ENCODE peak calls at places on chromosomes 4 and X, in four cellular contexts. P is Peyer's patch, I is upper lobe of left lung, Y is astrocyte. X is an unnamed sample. For H3K27me3, the result is how much of the 10 kb centered on the place peaks cover.

GRCh38 chrX:65451663-65452062 is 82.9 kb downstream of the LAS1L start:
- DNase-seq in P (no peak), I (no peak), Y (no peak), X (no peak)

GRCh38 chr4:106369456-106370060 is 980 bp upstream of the GIMD1 start:
- DNase-seq in P (no peak), Y (peak), I (no peak), X (peak)

GRCh38 chr4:139142980-139143379 is 34.0 kb downstream of the ELF2 start:
- DNase-seq in P (no peak), I (no peak), Y (no peak), X (no peak)

GRCh38 chr4:41575207-41575606 is 37.2 kb downstream of the LIMCH1 start:
- DNase-seq in P (no peak), I (no peak), Y (no peak), X (no peak)

GRCh38 chrX:115948018-115948923 is 222.3 kb upstream of the AGTR2 start:
- DNase-seq in Y (no peak), P (no peak), I (no peak), X (no peak)

GRCh38 chrX:118495958-118496762 is 545 bp downstream of the DOCK11 start:
- DNase-seq in P (peak), I (peak), Y (no peak), X (no peak)

GRCh38 chr4:86496094-86497060 is 97.7 kb upstream of the PTPN13 start:
- DNase-seq in I (no peak), Y (no peak), P (no peak), X (no peak)

GRCh38 chr4:15004701-15005301 is 2.5 kb downstream of the CPEB2 start:
- DNase-seq in P (peak), Y (peak), I (peak), X (no peak)

GRCh38 chr4:47669946-47670345 is 167.9 kb downstream of the CORIN start:
- DNase-seq in P (no peak), I (no peak), Y (peak), X (no peak)

GRCh38 chrX:38006283-38006682 is at the start of gene SYTL5:
- DNase-seq in P (no peak), I (no peak), Y (peak), X (no peak)

GRCh38 chr4:55931043-55931442 is 17.7 kb upstream of the CEP135 start:
- DNase-seq in I (no peak), P (no peak), Y (no peak), X (no peak)

GRCh38 chrX:30971761-30972603 is 82.9 kb upstream of the TAB3 start:
- DNase-seq in I (no peak), P (no peak), Y (peak), X (peak)

GRCh38 chr4:100591156-100591876 is 73.5 kb upstream of the EMCN start:
- DNase-seq in I (no peak), Y (no peak), P (no peak), X (no peak)

GRCh38 chrX:115960440-115961084 is 210.0 kb upstream of the AGTR2 start:
- DNase-seq in Y (no peak), I (no peak), P (peak), X (no peak)

GRCh38 chr4:8547108-8547911 is 32.9 kb upstream of the GPR78 start:
- DNase-seq in Y (peak), P (no peak), I (no peak), X (no peak)

DNA sequence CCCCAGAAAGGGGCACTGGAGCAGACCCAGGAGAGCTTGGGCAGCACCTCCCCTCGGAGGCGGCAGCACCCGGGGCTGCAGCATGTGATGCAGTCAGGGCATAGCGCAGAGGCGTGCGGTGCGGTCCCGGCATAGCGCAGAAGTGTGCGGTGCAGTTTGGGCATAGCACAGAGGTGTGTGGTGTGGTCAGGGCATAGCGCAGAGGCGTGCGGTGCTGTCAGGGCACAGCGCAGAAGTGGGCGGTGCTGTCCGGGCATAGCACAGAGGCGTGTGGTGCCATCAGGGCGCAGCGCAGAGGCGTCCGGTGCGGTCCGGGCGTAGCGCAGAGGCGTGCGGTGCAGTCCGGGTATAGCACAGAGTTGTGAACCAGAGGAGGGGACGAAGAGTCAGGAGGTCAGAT is 42.8 kb downstream of the ADRA2C start:
- DNase-seq in I (peak), Y (no peak), P (no peak), X (no peak)
- H3K27me3 ChIP-seq in I (under half), Y (under half), P (under half), X (under half)

GRCh38 chr4:77153016-77153415 is 4.0 kb upstream of the CCNG2 start:
- DNase-seq in P (no peak), Y (no peak), I (no peak), X (no peak)

GRCh38 chr4:77154074-77154473 is 2.9 kb upstream of the CCNG2 start:
- DNase-seq in P (no peak), Y (no peak), I (no peak), X (no peak)

GRCh38 chr4:77155631-77156345 is 1.2 kb upstream of the CCNG2 start:
- DNase-seq in Y (no peak), P (no peak), I (no peak), X (no peak)

GRCh38 chr4:77156533-77156911 is 485 bp upstream of the CCNG2 start:
- DNase-seq in Y (peak), P (peak), I (peak), X (peak)

DNA sequence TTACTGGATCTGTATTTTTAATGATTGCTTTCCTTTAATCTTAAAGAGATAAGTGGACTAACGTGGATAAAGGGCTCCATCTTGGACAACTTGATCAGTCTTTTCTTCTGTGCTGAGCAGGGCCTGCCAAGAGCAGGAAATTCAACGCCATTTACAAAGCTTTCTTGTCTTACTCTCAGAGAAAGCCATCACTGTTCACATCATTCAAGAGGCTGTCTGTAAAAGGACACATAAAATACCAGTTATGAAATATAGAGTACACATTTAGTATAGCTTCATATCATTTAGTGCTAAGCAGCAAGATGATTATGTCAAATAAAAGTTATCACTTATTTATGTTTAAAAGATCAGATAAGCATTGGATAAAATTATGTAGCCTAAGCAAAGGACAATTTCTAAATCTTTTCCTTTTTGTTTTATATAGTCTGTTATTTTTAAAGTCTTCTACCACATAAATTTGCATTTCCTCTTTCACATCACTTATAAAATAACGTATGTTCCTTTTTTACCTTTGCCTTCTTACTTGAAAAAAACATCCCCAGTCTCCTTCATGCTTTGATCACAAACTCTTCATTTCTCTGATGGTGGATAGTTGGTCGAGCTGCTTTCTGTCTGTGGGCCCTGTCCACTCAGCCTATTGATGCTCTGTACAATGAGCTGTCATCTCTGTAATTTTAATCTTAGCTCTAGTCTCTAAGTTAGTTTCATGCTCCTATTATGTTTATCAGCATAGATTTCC is 2.1 kb upstream of the CCNG2 start:
- DNase-seq in P (no peak), Y (no peak), I (no peak), X (no peak)
- H3K4me3 ChIP-seq in P (no peak), Y (no peak), I (no peak), X (no peak)

GRCh38 chr4:181827246-181827645 is 416.0 kb upstream of the TENM3 start:
- DNase-seq in Y (no peak), I (no peak), P (no peak), X (no peak)

GRCh38 chr4:181832305-181832704 is 410.9 kb upstream of the TENM3 start:
- DNase-seq in Y (no peak), I (no peak), P (no peak), X (no peak)

GRCh38 chr4:181835348-181835747 is 407.9 kb upstream of the TENM3 start:
- DNase-seq in Y (no peak), I (no peak), P (no peak), X (no peak)

GRCh38 chr4:181830404-181831035 is 412.7 kb upstream of the TENM3 start:
- DNase-seq in I (no peak), Y (no peak), P (no peak), X (no peak)
- H3K27me3 ChIP-seq in I (under half), Y (under half), P (under half), X (under half)

GRCh38 chr4:89226665-89227572 is 80.7 kb downstream of the GPRIN3 start:
- DNase-seq in P (peak), Y (peak), I (no peak), X (no peak)
- H3K4me3 ChIP-seq in P (no peak), Y (no peak), I (no peak), X (no peak)

GRCh38 chrX:40148189-40148438 is 50.4 kb upstream of the BCOR start:
- DNase-seq in Y (no peak), I (peak), P (no peak), X (no peak)
- H3K27me3 ChIP-seq in Y (under half), I (under half), P (under half), X (under half)

GRCh38 chr4:1979477-1980196 is 29.1 kb downstream of the NELFA start:
- DNase-seq in Y (no peak), P (no peak), I (peak), X (no peak)
- H3K4me3 ChIP-seq in Y (no peak), P (no peak), I (no peak), X (no peak)

DNA sequence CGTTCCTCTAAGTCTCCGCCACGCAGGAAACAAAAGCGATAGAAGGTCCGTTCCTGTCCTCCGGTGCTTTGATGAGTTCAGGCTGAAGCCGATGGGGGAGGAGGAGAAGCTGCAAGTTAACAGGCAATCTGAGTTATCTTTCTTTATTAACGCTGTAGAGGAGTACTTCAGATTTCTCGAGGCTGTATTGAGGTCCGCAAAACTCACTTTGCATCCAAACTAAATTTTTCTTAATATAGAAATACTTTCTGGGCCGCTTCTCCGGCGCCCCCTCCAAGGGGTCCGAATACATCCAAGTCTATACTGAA is 395 bp upstream of the SOWAHB start:
- DNase-seq in P (no peak), Y (no peak), I (no peak), X (no peak)
- H3K27me3 ChIP-seq in P (under half), Y (under half), I (under half), X (under half)

GRCh38 chrX:3244955-3245354 is 101.5 kb downstream of the MXRA5 start:
- DNase-seq in P (no peak), Y (no peak), I (no peak), X (no peak)

DNA sequence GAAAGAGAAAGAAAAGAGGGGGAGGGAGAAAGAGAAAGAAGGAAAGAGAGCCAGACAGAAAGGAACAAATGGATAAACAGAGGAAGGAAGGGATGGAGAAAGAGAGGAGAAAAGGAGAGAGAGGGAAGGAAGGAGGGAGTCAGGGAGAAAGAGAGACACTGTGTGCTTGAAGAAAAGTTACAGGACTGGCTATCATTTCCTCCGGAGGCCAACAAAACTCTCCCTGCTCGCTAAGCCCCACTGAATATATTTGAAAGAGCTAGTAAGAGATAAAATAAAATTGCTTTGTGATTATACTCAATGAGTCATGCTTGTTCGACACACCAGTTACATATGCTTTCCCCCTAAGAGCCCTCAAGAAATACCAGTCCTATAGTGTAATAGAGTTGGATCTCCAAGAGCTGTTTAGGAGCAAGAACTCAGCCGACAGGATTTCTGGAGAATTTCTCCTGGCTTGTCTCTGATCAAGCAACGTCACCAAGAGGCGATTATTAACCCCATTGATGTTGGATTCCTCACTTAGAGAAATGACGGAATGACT is 102.2 kb downstream of the MXRA5 start:
- DNase-seq in I (no peak), Y (peak), P (no peak), X (no peak)
- H3K4me3 ChIP-seq in I (no peak), Y (no peak), P (no peak), X (no peak)

GRCh38 chr4:154519214-154519613 is 27.6 kb upstream of the DCHS2 start:
- DNase-seq in P (no peak), I (no peak), Y (no peak), X (no peak)

GRCh38 chr4:154516320-154516719 is 24.7 kb upstream of the DCHS2 start:
- DNase-seq in I (no peak), P (no peak), Y (no peak), X (no peak)

GRCh38 chr4:154511990-154512389 is 20.4 kb upstream of the DCHS2 start:
- DNase-seq in Y (no peak), P (no peak), I (no peak), X (no peak)

GRCh38 chr4:154517591-154517990 is 26.0 kb upstream of the DCHS2 start:
- DNase-seq in Y (no peak), I (no peak), P (no peak), X (no peak)
- H3K27me3 ChIP-seq in Y (under half), I (under half), P (under half), X (under half)

GRCh38 chrX:130167040-130167439 is 1.4 kb upstream of the AIFM1 start:
- DNase-seq in Y (no peak), P (no peak), I (no peak), X (no peak)
- H3K4me3 ChIP-seq in Y (peak), P (no peak), I (peak), X (peak)